ENCODE peak calls at places on chromosomes 7 and 10, in nine cellular contexts. F is astrocyte of the spinal cord; T is testis; Q is B cell; Y is GM13977; X is activated CD4-positive, alpha-beta T cell treated with anti-CD3 and anti-CD28 coated beads for 24 hours; J is memory B cell; P is amniotic stem cell; D is HT1080. S is an unnamed sample.

GRCh38 chr10:71634531-71635164 is 84.9 kb downstream of the C10orf105 start:
- DNase-seq in X (no peak), Y (no peak), F (no peak), J (no peak), T (peak; percentile 56), D (no peak), P (no peak), Q (no peak), S (no peak)

GRCh38 chr7:122886357-122887081 is at the start of gene CADPS2:
- DNase-seq in Q (peak; percentile 52), J (no peak), P (peak; percentile 84), F (peak; percentile 90), Y (peak; percentile 73), X (no peak), T (peak; percentile 87), D (peak; percentile 87), S (peak; percentile 71)

GRCh38 chr10:71975087-71975890 is 11.1 kb downstream of the CHST3 start:
- DNase-seq in F (no peak), X (no peak), T (peak; percentile 64), J (no peak), Y (peak; percentile 4), D (peak; percentile 75), P (no peak), Q (no peak), S (peak; percentile 58)

GRCh38 chr10:4708123-4708759 is 117.8 kb upstream of the AKR1E2 start:
- DNase-seq in D (peak; percentile 26), J (no peak), Y (no peak), Q (no peak), X (peak; percentile 25), T (no peak), P (no peak), F (no peak), S (no peak)

GRCh38 chr10:121655254-121656142 is 57.3 kb upstream of the FGFR2 start:
- DNase-seq in P (no peak), X (no peak), J (no peak), Y (no peak), T (no peak), Q (no peak), F (no peak), D (no peak), S (no peak)

GRCh38 chr10:114397651-114398145 is 6.6 kb downstream of the AFAP1L2 start:
- DNase-seq in Q (no peak), T (no peak), F (peak; percentile 51), P (no peak), D (no peak), Y (no peak), X (no peak), J (no peak), S (no peak)

GRCh38 chr7:43110790-43111362 is 1.6 kb upstream of the HECW1 start:
- DNase-seq in F (no peak), T (no peak), P (no peak), X (no peak), Y (no peak), D (no peak), J (no peak), Q (no peak), S (no peak)

GRCh38 chr7:100965051-100965722 is 4.2 kb upstream of the MUC12 start:
- DNase-seq in P (no peak), Y (no peak), J (no peak), Q (no peak), F (no peak), D (no peak), T (no peak), X (no peak), S (no peak)

GRCh38 chr7:117458977-117459583 is 20.7 kb upstream of the CFTR start:
- DNase-seq in X (no peak), F (peak; percentile 35), D (peak; percentile 15), T (no peak), P (peak; percentile 19), J (no peak), Q (no peak), Y (peak; percentile 23), S (peak; percentile 56)

GRCh38 chr10:58157076-58157766 is 110.5 kb downstream of the IPMK start:
- DNase-seq in T (no peak), X (no peak), D (peak; percentile 96), J (no peak), Q (no peak), P (peak; percentile 57), F (peak; percentile 98), Y (no peak), S (peak; percentile 99)